ENCODE peak calls at places on chromosomes 4 and X, in six cellular contexts. One of them, this sample, is unnamed.

GRCh38 chr4:75345436-75345835 is 168.8 kb downstream of the RCHY1 start:
- DNase-seq in BE2C: no peak
- DNase-seq in left ventricle myocardium inferior: no peak
- DNase-seq in mucosa of descending colon: no peak
- DNase-seq in psoas muscle: no peak
- DNase-seq in AG10803: no peak
- DNase-seq in this sample: no peak

GRCh38 chr4:113511944-113512343 is 249.6 kb downstream of the CAMK2D start:
- DNase-seq in psoas muscle: no peak
- DNase-seq in left ventricle myocardium inferior: no peak
- DNase-seq in mucosa of descending colon: no peak
- DNase-seq in BE2C: no peak
- DNase-seq in AG10803: no peak
- DNase-seq in this sample: no peak

GRCh38 chr4:150801833-150802232 is 213.3 kb downstream of the LRBA start:
- DNase-seq in left ventricle myocardium inferior: no peak
- DNase-seq in psoas muscle: no peak
- DNase-seq in AG10803: no peak
- DNase-seq in BE2C: no peak
- DNase-seq in mucosa of descending colon: no peak
- DNase-seq in this sample: no peak

GRCh38 chr4:4919926-4920325 is 60.5 kb downstream of the MSX1 start:
- DNase-seq in psoas muscle: peak; percentile 71
- DNase-seq in mucosa of descending colon: no peak
- DNase-seq in AG10803: peak; percentile 81
- DNase-seq in BE2C: no peak
- DNase-seq in left ventricle myocardium inferior: no peak
- DNase-seq in this sample: no peak

GRCh38 chr4:102328045-102328444 is 17.2 kb downstream of the SLC39A8 start:
- DNase-seq in AG10803: peak; percentile 3
- DNase-seq in mucosa of descending colon: no peak
- DNase-seq in psoas muscle: no peak
- DNase-seq in left ventricle myocardium inferior: no peak
- DNase-seq in BE2C: no peak
- DNase-seq in this sample: no peak

GRCh38 chr4:83012631-83013419 is 2.2 kb upstream of the LIN54 start:
- DNase-seq in AG10803: peak; percentile 97
- DNase-seq in psoas muscle: peak; percentile 99
- DNase-seq in mucosa of descending colon: peak; percentile 96
- DNase-seq in BE2C: peak; percentile 98
- DNase-seq in left ventricle myocardium inferior: peak; percentile 97
- DNase-seq in this sample: peak; percentile 95

GRCh38 chrX:32533848-32534247 is 677.5 kb downstream of the DMD start:
- DNase-seq in BE2C: no peak
- DNase-seq in left ventricle myocardium inferior: no peak
- DNase-seq in mucosa of descending colon: no peak
- DNase-seq in AG10803: no peak
- DNase-seq in psoas muscle: no peak
- DNase-seq in this sample: no peak

GRCh38 chr4:41282362-41282761 is 25.6 kb downstream of the UCHL1 start:
- DNase-seq in psoas muscle: no peak
- DNase-seq in left ventricle myocardium inferior: no peak
- DNase-seq in mucosa of descending colon: no peak
- DNase-seq in BE2C: no peak
- DNase-seq in AG10803: no peak
- DNase-seq in this sample: no peak

GRCh38 chr4:16171831-16172230 is 54.4 kb downstream of the TAPT1 start:
- DNase-seq in AG10803: no peak
- DNase-seq in BE2C: no peak
- DNase-seq in left ventricle myocardium inferior: no peak
- DNase-seq in psoas muscle: no peak
- DNase-seq in mucosa of descending colon: no peak
- DNase-seq in this sample: no peak

GRCh38 chr4:122873146-122873545 is 46.5 kb downstream of the FGF2 start:
- DNase-seq in AG10803: no peak
- DNase-seq in left ventricle myocardium inferior: no peak
- DNase-seq in psoas muscle: no peak
- DNase-seq in BE2C: no peak
- DNase-seq in mucosa of descending colon: no peak
- DNase-seq in this sample: no peak
- H3K4me3 ChIP-seq in AG10803: no peak overlapping the region
- H3K4me3 ChIP-seq in left ventricle myocardium inferior: no peak overlapping the region
- H3K4me3 ChIP-seq in psoas muscle: no peak overlapping the region
- H3K4me3 ChIP-seq in BE2C: no peak overlapping the region
- H3K4me3 ChIP-seq in mucosa of descending colon: no peak overlapping the region
- H3K4me3 ChIP-seq in this sample: no peak overlapping the region

DNA sequence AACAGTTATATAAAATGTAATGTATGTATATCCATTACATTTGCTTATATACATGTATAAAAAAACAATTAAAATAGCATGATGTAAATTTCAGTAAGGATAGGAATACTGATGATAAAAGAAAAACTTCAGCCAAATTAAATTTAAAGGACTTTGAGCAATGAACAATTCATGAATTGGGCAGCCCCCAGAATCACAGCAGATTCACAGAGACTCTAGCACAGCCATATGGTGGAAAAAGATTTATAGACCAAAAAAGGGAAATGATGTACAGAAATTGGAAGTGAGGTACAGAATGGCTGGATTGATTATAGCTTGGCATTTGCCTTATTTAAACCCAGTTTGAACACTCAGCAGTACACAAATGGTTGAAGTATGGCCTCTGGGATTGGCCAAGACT is 34.7 kb upstream of the RAB40AL start:
- DNase-seq in AG10803: no peak
- DNase-seq in left ventricle myocardium inferior: no peak
- DNase-seq in BE2C: no peak
- DNase-seq in mucosa of descending colon: no peak
- DNase-seq in psoas muscle: no peak
- DNase-seq in this sample: no peak
- H3K4me3 ChIP-seq in AG10803: no peak overlapping the region
- H3K4me3 ChIP-seq in left ventricle myocardium inferior: no peak overlapping the region
- H3K4me3 ChIP-seq in BE2C: no peak overlapping the region
- H3K4me3 ChIP-seq in mucosa of descending colon: no peak overlapping the region
- H3K4me3 ChIP-seq in psoas muscle: no peak overlapping the region
- H3K4me3 ChIP-seq in this sample: no peak overlapping the region

DNA sequence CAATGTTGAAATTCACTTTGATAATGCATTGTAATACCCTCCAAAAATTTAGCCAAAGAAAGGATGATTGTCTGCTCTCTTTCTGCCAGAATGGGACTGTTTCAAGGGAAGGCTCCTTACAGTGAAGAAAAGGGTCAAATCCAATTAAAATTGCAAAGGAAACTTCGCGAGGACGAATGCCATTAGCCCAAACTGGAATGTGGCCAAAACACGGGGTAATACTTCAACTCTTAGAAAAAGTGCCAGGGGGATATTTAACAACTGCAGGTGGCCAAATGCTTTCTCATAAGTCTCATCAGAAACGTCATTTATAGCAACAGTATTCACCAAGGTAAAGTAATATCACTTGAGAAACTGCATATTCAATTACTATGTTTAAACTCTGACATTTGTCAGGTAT is 29.0 kb downstream of the NKX3-2 start:
- DNase-seq in mucosa of descending colon: no peak
- DNase-seq in left ventricle myocardium inferior: no peak
- DNase-seq in BE2C: no peak
- DNase-seq in psoas muscle: no peak
- DNase-seq in AG10803: no peak
- DNase-seq in this sample: no peak
- H3K4me3 ChIP-seq in mucosa of descending colon: no peak overlapping the region
- H3K4me3 ChIP-seq in left ventricle myocardium inferior: no peak overlapping the region
- H3K4me3 ChIP-seq in BE2C: no peak overlapping the region
- H3K4me3 ChIP-seq in psoas muscle: no peak overlapping the region
- H3K4me3 ChIP-seq in AG10803: no peak overlapping the region
- H3K4me3 ChIP-seq in this sample: no peak overlapping the region

GRCh38 chr4:185127021-185127925 is 15.8 kb upstream of the SLC25A4 start:
- DNase-seq in BE2C: peak; percentile 40
- DNase-seq in AG10803: no peak
- DNase-seq in mucosa of descending colon: no peak
- DNase-seq in left ventricle myocardium inferior: peak; percentile 22
- DNase-seq in psoas muscle: no peak
- DNase-seq in this sample: peak; percentile 7
- H3K4me3 ChIP-seq in BE2C: peak overlapping the region; percentile 74
- H3K4me3 ChIP-seq in AG10803: peak overlapping the region; percentile 53
- H3K4me3 ChIP-seq in mucosa of descending colon: no peak overlapping the region
- H3K4me3 ChIP-seq in left ventricle myocardium inferior: peak overlapping the region; percentile 80
- H3K4me3 ChIP-seq in psoas muscle: peak overlapping the region; percentile 88
- H3K4me3 ChIP-seq in this sample: no peak overlapping the region

DNA sequence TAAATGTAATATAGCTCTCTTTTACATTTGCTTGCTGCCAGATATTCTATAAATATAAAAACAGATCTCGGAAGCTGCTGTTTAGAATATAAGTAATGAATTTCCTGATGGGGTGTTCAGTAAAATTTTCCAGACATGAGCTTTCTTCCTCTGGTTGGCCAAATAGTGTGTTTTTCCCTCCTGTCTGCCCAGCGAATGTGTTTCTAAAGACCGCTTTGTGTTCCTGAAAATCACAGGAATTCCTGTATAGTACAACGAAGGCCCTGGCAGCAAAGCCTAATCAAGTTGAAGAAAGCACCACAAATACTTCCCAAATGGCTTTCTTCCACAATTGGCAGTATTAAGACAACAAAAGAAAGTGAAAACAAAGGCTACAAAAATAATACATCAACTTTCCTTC is 494.1 kb downstream of the INPP4B start:
- DNase-seq in mucosa of descending colon: no peak
- DNase-seq in BE2C: no peak
- DNase-seq in AG10803: no peak
- DNase-seq in psoas muscle: no peak
- DNase-seq in left ventricle myocardium inferior: no peak
- DNase-seq in this sample: no peak
- H3K4me3 ChIP-seq in mucosa of descending colon: no peak overlapping the region
- H3K4me3 ChIP-seq in BE2C: no peak overlapping the region
- H3K4me3 ChIP-seq in AG10803: peak overlapping the region; percentile 10
- H3K4me3 ChIP-seq in psoas muscle: peak overlapping the region; percentile 23
- H3K4me3 ChIP-seq in left ventricle myocardium inferior: peak overlapping the region; percentile 3
- H3K4me3 ChIP-seq in this sample: no peak overlapping the region

DNA sequence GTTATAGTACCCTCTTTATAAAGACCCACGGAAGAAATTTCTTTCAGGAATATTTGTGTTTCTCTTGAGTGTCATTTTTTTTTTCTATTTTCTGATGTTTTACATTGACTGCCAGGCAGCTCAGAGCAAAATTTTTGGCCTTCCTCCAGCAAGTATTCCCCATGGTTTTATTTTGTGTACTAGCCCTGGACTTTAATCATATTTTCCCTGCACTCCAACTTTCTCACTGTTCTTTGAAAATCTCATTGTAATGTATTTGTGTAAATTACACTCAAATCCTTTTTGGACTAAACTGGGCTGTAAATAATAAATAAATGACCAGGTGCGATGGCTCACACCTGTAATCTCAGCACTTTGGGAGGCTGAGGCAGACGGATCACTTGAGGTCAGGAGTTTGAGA is 45.6 kb upstream of the USP46 start:
- DNase-seq in left ventricle myocardium inferior: no peak
- DNase-seq in BE2C: peak; percentile 40
- DNase-seq in mucosa of descending colon: no peak
- DNase-seq in psoas muscle: no peak
- DNase-seq in AG10803: no peak
- DNase-seq in this sample: no peak
- H3K4me3 ChIP-seq in left ventricle myocardium inferior: no peak overlapping the region
- H3K4me3 ChIP-seq in BE2C: no peak overlapping the region
- H3K4me3 ChIP-seq in mucosa of descending colon: no peak overlapping the region
- H3K4me3 ChIP-seq in psoas muscle: no peak overlapping the region
- H3K4me3 ChIP-seq in AG10803: no peak overlapping the region
- H3K4me3 ChIP-seq in this sample: no peak overlapping the region

DNA sequence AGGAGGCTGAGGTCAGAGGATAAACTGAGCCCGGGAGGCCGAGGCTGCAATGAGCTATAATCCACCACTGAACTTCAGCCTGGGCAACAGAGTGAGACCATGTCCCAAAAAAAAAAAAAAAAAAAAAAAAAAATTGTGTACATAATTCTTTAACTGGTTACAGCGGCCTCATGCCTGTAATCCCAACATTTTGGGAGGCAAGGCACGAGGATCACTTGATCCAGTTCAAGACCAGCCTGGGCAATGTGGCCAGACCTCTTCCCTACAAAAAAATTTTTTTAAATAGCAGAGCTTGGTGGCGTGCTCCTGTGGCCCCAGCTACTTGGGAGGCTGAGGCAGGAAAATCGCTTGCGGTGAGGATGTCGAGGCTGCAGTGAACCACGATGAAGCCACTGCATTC is 9.3 kb downstream of the KLHL15 start:
- DNase-seq in AG10803: no peak
- DNase-seq in psoas muscle: no peak
- DNase-seq in left ventricle myocardium inferior: no peak
- DNase-seq in mucosa of descending colon: no peak
- DNase-seq in BE2C: no peak
- DNase-seq in this sample: no peak
- H3K4me3 ChIP-seq in AG10803: no peak overlapping the region
- H3K4me3 ChIP-seq in psoas muscle: no peak overlapping the region
- H3K4me3 ChIP-seq in left ventricle myocardium inferior: no peak overlapping the region
- H3K4me3 ChIP-seq in mucosa of descending colon: no peak overlapping the region
- H3K4me3 ChIP-seq in BE2C: no peak overlapping the region
- H3K4me3 ChIP-seq in this sample: no peak overlapping the region

DNA sequence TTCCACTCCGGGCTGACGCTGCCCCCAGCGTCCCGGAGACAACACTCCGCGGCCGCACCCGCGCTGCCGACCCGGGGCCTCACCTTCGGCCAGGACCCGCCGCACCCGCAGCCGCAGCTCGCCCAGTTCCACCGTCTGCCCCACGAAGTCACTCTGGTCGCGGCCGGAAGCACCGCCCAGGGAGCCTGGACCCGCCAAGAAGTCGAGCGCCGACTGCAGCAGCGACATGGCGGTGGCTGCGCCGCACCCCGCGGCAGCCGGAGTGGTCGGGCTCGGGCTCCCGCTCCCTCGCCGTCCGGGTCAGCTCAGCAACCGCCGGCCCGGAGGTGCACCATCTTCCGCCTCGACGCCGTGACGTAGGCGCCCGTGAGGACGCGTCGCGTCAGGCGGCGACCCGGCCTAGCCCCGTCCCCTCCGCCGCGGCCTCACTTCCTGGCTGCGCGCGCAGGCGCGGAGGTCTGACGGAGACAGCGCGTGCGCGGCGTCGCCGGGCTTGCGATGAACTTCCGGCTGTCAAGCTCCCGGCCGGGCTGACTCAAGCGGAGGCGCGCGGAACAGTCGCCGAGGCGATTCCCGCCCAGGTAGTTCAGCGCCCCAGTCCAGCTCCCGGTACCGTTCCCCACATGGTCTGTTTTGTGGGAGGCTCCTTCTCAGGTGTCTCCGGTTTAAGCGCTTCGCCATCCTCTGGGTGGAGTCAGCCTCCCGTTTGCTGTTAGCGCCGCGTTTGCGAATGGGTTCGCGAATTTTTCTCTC is at the start of the genes GAK and TMEM175:
- DNase-seq in left ventricle myocardium inferior: peak; percentile 95
- DNase-seq in BE2C: peak; percentile 98
- DNase-seq in AG10803: peak; percentile 92
- DNase-seq in psoas muscle: peak; percentile 98
- DNase-seq in mucosa of descending colon: peak; percentile 96
- DNase-seq in this sample: peak; percentile 97
- H3K4me3 ChIP-seq in left ventricle myocardium inferior: peak within 1 kb of the TSS; percentile 99
- H3K4me3 ChIP-seq in BE2C: peak within 1 kb of the TSS; percentile 96
- H3K4me3 ChIP-seq in AG10803: peak within 1 kb of the TSS; percentile 97
- H3K4me3 ChIP-seq in psoas muscle: peak within 1 kb of the TSS; percentile 99
- H3K4me3 ChIP-seq in mucosa of descending colon: peak within 1 kb of the TSS; percentile 99
- H3K4me3 ChIP-seq in this sample: peak within 1 kb of the TSS; percentile 82

This sample was measured in CD8-positive, alpha-beta memory T cell.